ENCODE peak calls at places on chromosomes 16 and 17, in six cellular contexts. One of them, this sample, is unnamed.

GRCh38 chr16:35506898-35507194 is 2047.4 kb downstream of the TP53TG3F start:
- DNase-seq in HFFc6: no peak
- DNase-seq in NCI-H774: peak; percentile 25
- DNase-seq in endothelial cell: no peak
- DNase-seq in GF-D8: no peak
- DNase-seq in left ventricle myocardium superior: no peak
- DNase-seq in this sample: no peak

GRCh38 chr17:32483451-32484019 is 3.3 kb upstream of the CDK5R1 start:
- DNase-seq in HFFc6: peak; percentile 61
- DNase-seq in GF-D8: no peak
- DNase-seq in endothelial cell: peak; percentile 38
- DNase-seq in NCI-H774: peak; percentile 59
- DNase-seq in left ventricle myocardium superior: peak; percentile 88
- DNase-seq in this sample: peak; percentile 84

GRCh38 chr17:74742978-74743545 is 5.4 kb upstream of the NHERF1 start:
- DNase-seq in GF-D8: no peak
- DNase-seq in HFFc6: no peak
- DNase-seq in left ventricle myocardium superior: no peak
- DNase-seq in NCI-H774: no peak
- DNase-seq in endothelial cell: no peak
- DNase-seq in this sample: peak; percentile 7

GRCh38 chr16:63467513-63467912 is 1431.3 kb upstream of the CDH8 start:
- DNase-seq in GF-D8: no peak
- DNase-seq in endothelial cell: no peak
- DNase-seq in NCI-H774: no peak
- DNase-seq in HFFc6: no peak
- DNase-seq in left ventricle myocardium superior: no peak
- DNase-seq in this sample: no peak

GRCh38 chr17:27529230-27529796 is 73.1 kb downstream of the KSR1 start:
- DNase-seq in GF-D8: peak; percentile 90
- DNase-seq in left ventricle myocardium superior: no peak
- DNase-seq in HFFc6: no peak
- DNase-seq in NCI-H774: peak; percentile 15
- DNase-seq in endothelial cell: no peak
- DNase-seq in this sample: no peak

GRCh38 chr17:68346448-68346847 is 55.2 kb downstream of the ARSG start:
- DNase-seq in left ventricle myocardium superior: peak; percentile 39
- DNase-seq in GF-D8: peak; percentile 98
- DNase-seq in endothelial cell: no peak
- DNase-seq in HFFc6: no peak
- DNase-seq in NCI-H774: no peak
- DNase-seq in this sample: peak; percentile 21

GRCh38 chr17:68705331-68706166 is 104.4 kb upstream of the FAM20A start:
- DNase-seq in endothelial cell: no peak
- DNase-seq in GF-D8: no peak
- DNase-seq in NCI-H774: no peak
- DNase-seq in HFFc6: peak; percentile 22
- DNase-seq in left ventricle myocardium superior: no peak
- DNase-seq in this sample: no peak

GRCh38 chr17:19647697-19648474 is 665 bp upstream of the ALDH3A2 start:
- DNase-seq in NCI-H774: no peak
- DNase-seq in left ventricle myocardium superior: peak; percentile 77
- DNase-seq in HFFc6: peak; percentile 58
- DNase-seq in GF-D8: peak; percentile 43
- DNase-seq in endothelial cell: peak; percentile 58
- DNase-seq in this sample: peak; percentile 68

GRCh38 chr17:17855976-17856375 is 19.2 kb upstream of the SREBF1 start:
- DNase-seq in GF-D8: no peak
- DNase-seq in HFFc6: no peak
- DNase-seq in left ventricle myocardium superior: peak; percentile 34
- DNase-seq in NCI-H774: no peak
- DNase-seq in endothelial cell: no peak
- DNase-seq in this sample: no peak

GRCh38 chr17:77712578-77712977 is 245.9 kb upstream of the TNRC6C start:
- DNase-seq in endothelial cell: no peak
- DNase-seq in GF-D8: no peak
- DNase-seq in NCI-H774: no peak
- DNase-seq in HFFc6: no peak
- DNase-seq in left ventricle myocardium superior: no peak
- DNase-seq in this sample: no peak